ENCODE peak calls at places on chromosomes 6 and 20, in eight cellular contexts. R, M, E, A, H, C, K and P are unnamed samples.

GRCh38 chr20:25040438-25040831 is 17.5 kb downstream of the ACSS1 start:
- DNase-seq in K (peak), A (no peak), E (peak), H (no peak), M (peak), R (peak), C (peak), P (no peak)

GRCh38 chr6:157688960-157689599 is 134.0 kb upstream of the SNX9 start:
- DNase-seq in K (no peak), C (no peak), E (peak), A (no peak), M (no peak), R (no peak), H (peak), P (no peak)

GRCh38 chr6:35650015-35650414 is 38.7 kb downstream of the FKBP5 start:
- DNase-seq in H (no peak), M (no peak), E (no peak), R (no peak), C (no peak), K (no peak), A (no peak), P (no peak)

GRCh38 chr20:31543966-31544598 is 29.8 kb downstream of the HM13 start:
- DNase-seq in A (no peak), K (peak), R (peak), E (peak), H (peak), M (peak), C (peak), P (peak)

GRCh38 chr20:50136822-50137599 is 16.5 kb downstream of the PEDS1 start:
- DNase-seq in H (no peak), K (peak), R (peak), C (no peak), A (no peak), M (peak), E (no peak), P (no peak)

GRCh38 chr6:169215201-169215661 is 38.4 kb downstream of the THBS2 start:
- DNase-seq in C (no peak), K (no peak), A (no peak), M (peak), R (no peak), E (peak), H (no peak), P (no peak)

GRCh38 chr6:94894300-94894699 is 683.0 kb upstream of the MANEA start:
- DNase-seq in A (no peak), M (no peak), E (no peak), H (no peak), C (no peak), R (no peak), K (peak), P (no peak)

GRCh38 chr6:136365781-136366354 is 76.2 kb upstream of the BCLAF1 start:
- DNase-seq in M (no peak), K (no peak), A (peak), C (peak), R (no peak), H (no peak), E (no peak), P (no peak)

GRCh38 chr6:142820336-142821016 is 124.5 kb downstream of the HIVEP2 start:
- DNase-seq in M (no peak), R (no peak), C (no peak), A (peak), K (no peak), H (no peak), E (no peak), P (no peak)

GRCh38 chr6:125930810-125931418 is 25.7 kb upstream of the HINT3 start:
- DNase-seq in A (no peak), M (no peak), R (peak), C (no peak), E (no peak), K (peak), H (no peak), P (peak)

DNA sequence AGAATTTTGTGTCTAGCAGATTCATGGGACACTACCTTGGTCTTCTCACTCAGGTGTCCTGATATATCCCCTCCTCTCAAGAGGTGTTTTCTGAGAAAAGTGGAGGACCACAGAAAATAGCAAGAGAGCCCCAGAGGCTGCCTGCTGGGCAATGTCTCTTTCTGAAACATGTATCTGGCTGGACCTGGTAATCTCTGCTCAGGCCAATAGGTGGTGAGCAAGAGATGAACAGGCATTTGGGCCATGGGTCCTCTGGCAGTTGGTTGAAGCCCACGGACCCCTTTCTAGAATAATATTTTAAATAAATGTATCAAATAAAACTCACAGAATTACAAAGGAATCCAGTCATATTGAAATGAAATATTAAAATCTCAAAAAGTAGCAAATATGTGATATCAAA is 8.8 kb upstream of the THBD start:
- DNase-seq in R (peak), K (no peak), M (no peak), A (no peak), H (no peak), C (no peak), E (no peak), P (no peak)
- TF ChIP-seq CTCF in R (peak), K (no peak), M (peak), A (no peak), H (no peak), C (no peak), E (peak), P (no peak)

DNA sequence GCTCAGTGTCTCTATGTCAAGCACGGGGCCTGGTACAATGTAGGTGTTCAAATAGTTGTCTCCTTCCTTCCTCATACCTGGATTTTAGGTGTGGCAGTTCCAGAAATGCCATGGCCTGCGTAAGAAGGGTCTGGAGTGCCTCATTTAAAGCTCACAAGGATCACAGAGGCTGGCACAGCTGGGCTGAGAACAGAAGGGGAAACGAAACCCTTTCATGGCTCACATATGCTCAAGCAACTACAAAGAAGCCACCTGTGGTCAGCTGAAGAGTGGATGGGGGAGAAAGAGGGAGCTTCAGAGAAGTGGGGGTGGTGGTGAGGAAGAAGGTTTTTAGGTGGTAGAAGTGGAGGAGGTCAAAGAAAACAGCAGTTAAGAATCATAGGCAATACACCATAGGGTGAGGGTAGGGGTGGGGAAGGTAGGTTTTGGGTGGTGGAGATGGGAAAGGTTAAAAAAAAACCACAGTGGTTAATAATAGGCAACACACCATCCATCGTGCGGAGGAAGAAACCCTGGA is 17.0 kb upstream of the TOP1 start:
- DNase-seq in C (no peak), R (no peak), E (no peak), M (no peak), A (peak), K (no peak), H (no peak), P (no peak)
- H3K4me3 ChIP-seq in C (no peak), R (no peak), E (no peak), M (no peak), A (peak), K (no peak), H (no peak), P (no peak)

GRCh38 chr20:14632906-14633305 is 295.5 kb upstream of the FLRT3 start:
- DNase-seq in A (no peak), R (no peak), K (no peak), H (no peak), E (peak), C (peak), M (peak), P (no peak)
- TF ChIP-seq CTCF in A (no peak), R (no peak), K (no peak), H (no peak), E (no peak), C (no peak), M (peak), P (no peak)

GRCh38 chr6:4971851-4972250 is 32.0 kb downstream of the RPP40 start:
- DNase-seq in R (no peak), C (no peak), K (no peak), E (no peak), M (no peak), H (no peak), A (no peak), P (no peak)
- H3K4me3 ChIP-seq in R (no peak), C (no peak), K (no peak), E (no peak), M (no peak), H (no peak), A (no peak), P (no peak)

GRCh38 chr20:44091026-44091425 is 96.0 kb downstream of the JPH2 start:
- DNase-seq in M (no peak), C (no peak), K (no peak), R (no peak), E (no peak), A (no peak), H (no peak), P (no peak)
- TF ChIP-seq CTCF in M (no peak), C (no peak), K (no peak), R (no peak), E (no peak), A (no peak), H (no peak), P (no peak)

GRCh38 chr20:17681741-17682102 is 320 bp downstream of the RRBP1 start:
- DNase-seq in M (no peak), E (no peak), C (no peak), R (no peak), K (no peak), A (no peak), H (no peak), P (no peak)
- H3K4me3 ChIP-seq in M (peak), E (peak), C (peak), R (peak), K (peak), A (peak), H (peak), P (peak)